ENCODE peak calls at places on chromosomes 1 and 21, in nine cellular contexts. V is A549, Q is GM12892, M is endothelial cell of umbilical vein, W is Peyer's patch, U is sigmoid colon, I is ovary, D is uterus, J is suprapubic skin. A is an unnamed sample.

GRCh38 chr1:161905269-161905884 is 118.3 kb downstream of the OLFML2B start:
- DNase-seq in M (peak), W (no peak), J (no peak), U (no peak), V (peak), D (no peak), Q (no peak), I (no peak), A (no peak)

GRCh38 chr1:212037900-212038299 is 2.4 kb downstream of the DTL start:
- DNase-seq in M (no peak), U (no peak), W (no peak), I (no peak), Q (no peak), J (no peak), D (no peak), V (no peak), A (no peak)

GRCh38 chr1:112515311-112516009 is 6.7 kb downstream of the WNT2B start:
- DNase-seq in M (peak), D (no peak), Q (no peak), J (no peak), I (no peak), U (no peak), V (no peak), W (no peak), A (no peak)

GRCh38 chr1:8641317-8641997 is 176.0 kb downstream of the RERE start:
- DNase-seq in V (no peak), Q (no peak), I (no peak), J (no peak), W (no peak), M (no peak), D (no peak), U (no peak), A (no peak)

GRCh38 chr1:69595486-69595885 is 27.8 kb downstream of the LRRC7 start:
- DNase-seq in D (no peak), V (no peak), W (no peak), I (no peak), U (no peak), M (no peak), Q (no peak), J (no peak), A (no peak)

GRCh38 chr1:109771712-109772657 is 8.3 kb upstream of the EPS8L3 start:
- DNase-seq in W (no peak), M (no peak), V (no peak), I (peak), D (peak), J (peak), Q (no peak), U (peak), A (no peak)

GRCh38 chr1:204591473-204592090 is 75.4 kb downstream of the MDM4 start:
- DNase-seq in Q (no peak), U (peak), J (no peak), V (no peak), D (no peak), W (no peak), M (peak), I (no peak), A (no peak)

GRCh38 chr1:231016234-231016633 is 23.8 kb downstream of the FAM89A start:
- DNase-seq in M (no peak), Q (no peak), D (no peak), V (no peak), U (no peak), W (no peak), J (no peak), I (no peak), A (no peak)

GRCh38 chr1:216119600-216119999 is 303.6 kb downstream of the USH2A start:
- DNase-seq in V (peak), I (no peak), J (no peak), U (no peak), M (no peak), D (no peak), Q (no peak), W (no peak), A (no peak)

GRCh38 chr1:200673952-200674823 is 4.5 kb upstream of the DDX59 start:
- DNase-seq in J (no peak), V (no peak), D (no peak), M (no peak), Q (no peak), W (no peak), I (no peak), U (no peak), A (no peak)

GRCh38 chr1:86068126-86068805 is 88.3 kb downstream of the COL24A1 start:
- DNase-seq in U (peak), W (no peak), V (no peak), Q (no peak), I (no peak), M (peak), D (no peak), J (no peak), A (no peak)

GRCh38 chr21:19767546-19767945 is 1230.7 kb upstream of the NCAM2 start:
- DNase-seq in I (no peak), V (no peak), Q (no peak), W (no peak), J (no peak), U (no peak), M (peak), D (no peak), A (no peak)

GRCh38 chr1:48916121-48917069 is 139.7 kb upstream of the BEND5 start:
- DNase-seq in V (peak), Q (no peak), W (no peak), D (no peak), U (no peak), I (no peak), J (no peak), M (peak), A (no peak)

GRCh38 chr1:93588206-93588605 is 93.4 kb downstream of the BCAR3 start:
- DNase-seq in Q (no peak), I (no peak), U (peak), W (no peak), J (no peak), M (peak), V (no peak), D (no peak), A (no peak)

GRCh38 chr1:42420911-42421585 is 34.8 kb downstream of the ZMYND12 start:
- DNase-seq in W (no peak), J (no peak), Q (no peak), V (no peak), I (peak), D (peak), U (peak), M (peak), A (peak)

GRCh38 chr1:237736372-237737029 is 154.2 kb downstream of the ZP4 start:
- DNase-seq in J (no peak), D (no peak), U (no peak), Q (no peak), V (no peak), I (no peak), W (no peak), M (no peak), A (no peak)

GRCh38 chr1:209619696-209620483 is 32.3 kb downstream of the LAMB3 start:
- DNase-seq in U (no peak), Q (no peak), J (no peak), M (no peak), V (no peak), I (no peak), W (no peak), D (no peak), A (no peak)

GRCh38 chr21:45830221-45830640 is 151.3 kb upstream of the COL6A1 start:
- DNase-seq in M (no peak), D (no peak), V (no peak), U (no peak), I (no peak), W (no peak), J (no peak), Q (no peak), A (no peak)

GRCh38 chr1:115069186-115069585 is 20.1 kb downstream of the TSPAN2 start:
- DNase-seq in V (no peak), I (no peak), M (no peak), D (peak), W (no peak), J (no peak), Q (no peak), U (peak), A (no peak)

GRCh38 chr1:243488459-243489163 is 232.8 kb downstream of the SDCCAG8 start:
- DNase-seq in U (no peak), W (no peak), Q (no peak), M (no peak), V (no peak), I (no peak), J (no peak), D (no peak), A (no peak)

GRCh38 chr1:115676498-115677171 is 34.9 kb downstream of the VANGL1 start:
- DNase-seq in M (no peak), U (no peak), V (no peak), J (no peak), I (no peak), Q (no peak), D (no peak), W (no peak), A (no peak)

GRCh38 chr1:158998781-158999161 is 10.9 kb upstream of the IFI16 start:
- DNase-seq in V (peak), J (no peak), M (peak), D (peak), U (peak), I (peak), W (peak), Q (peak), A (no peak)

GRCh38 chr1:47415728-47416318 is at the start of gene FOXE3:
- DNase-seq in J (no peak), W (no peak), V (no peak), U (no peak), M (no peak), D (no peak), I (no peak), Q (no peak), A (no peak)

GRCh38 chr21:42157606-42158310 is 61.2 kb upstream of the ABCG1 start:
- DNase-seq in W (no peak), M (no peak), V (no peak), J (peak), D (no peak), U (peak), Q (no peak), I (no peak), A (no peak)

GRCh38 chr1:207702317-207702716 is 49.5 kb upstream of the CD46 start:
- DNase-seq in D (no peak), Q (no peak), J (no peak), W (no peak), M (no peak), V (no peak), U (no peak), I (no peak), A (no peak)

GRCh38 chr1:232385221-232385620 is 244.7 kb downstream of the SIPA1L2 start:
- DNase-seq in U (peak), Q (no peak), W (no peak), D (no peak), V (no peak), J (no peak), M (no peak), I (no peak), A (no peak)

GRCh38 chr1:5410652-5411051 is 581.6 kb downstream of the NPHP4 start:
- DNase-seq in I (no peak), D (no peak), J (no peak), M (no peak), V (no peak), Q (no peak), W (no peak), U (no peak), A (no peak)

GRCh38 chr1:211643324-211644212 is 31.9 kb downstream of the NEK2 start:
- DNase-seq in V (no peak), I (peak), M (peak), D (no peak), Q (no peak), U (no peak), J (no peak), W (no peak), A (no peak)

GRCh38 chr1:116147972-116148371 is 36.8 kb downstream of the MAB21L3 start:
- DNase-seq in I (no peak), Q (no peak), W (no peak), U (no peak), V (no peak), M (no peak), J (no peak), D (no peak), A (no peak)

GRCh38 chr1:154344977-154345837 is 19.9 kb downstream of the ATP8B2 start:
- DNase-seq in W (peak), U (no peak), M (peak), Q (no peak), I (peak), V (peak), J (no peak), D (no peak), A (no peak)

GRCh38 chr1:186286615-186287317 is 88.3 kb downstream of the TPR start:
- DNase-seq in W (no peak), D (no peak), Q (no peak), V (no peak), I (no peak), U (no peak), J (no peak), M (peak), A (no peak)

GRCh38 chr1:183804916-183805734 is at the start of gene RGL1:
- DNase-seq in W (peak), J (peak), V (peak), U (peak), I (peak), D (peak), M (peak), Q (peak), A (peak)

GRCh38 chr21:36127977-36128376 is 6.9 kb upstream of the CBR3 start:
- DNase-seq in U (peak), I (no peak), D (no peak), Q (no peak), V (no peak), W (no peak), M (no peak), J (no peak), A (no peak)

GRCh38 chr21:26845066-26845749 is at the start of gene ADAMTS1:
- DNase-seq in M (peak), D (peak), V (no peak), J (peak), U (peak), Q (no peak), W (peak), I (peak), A (peak)

GRCh38 chr1:20348326-20348910 is 57.7 kb downstream of the VWA5B1 start:
- DNase-seq in I (no peak), U (no peak), J (no peak), D (no peak), W (no peak), M (no peak), V (no peak), Q (no peak), A (no peak)

DNA sequence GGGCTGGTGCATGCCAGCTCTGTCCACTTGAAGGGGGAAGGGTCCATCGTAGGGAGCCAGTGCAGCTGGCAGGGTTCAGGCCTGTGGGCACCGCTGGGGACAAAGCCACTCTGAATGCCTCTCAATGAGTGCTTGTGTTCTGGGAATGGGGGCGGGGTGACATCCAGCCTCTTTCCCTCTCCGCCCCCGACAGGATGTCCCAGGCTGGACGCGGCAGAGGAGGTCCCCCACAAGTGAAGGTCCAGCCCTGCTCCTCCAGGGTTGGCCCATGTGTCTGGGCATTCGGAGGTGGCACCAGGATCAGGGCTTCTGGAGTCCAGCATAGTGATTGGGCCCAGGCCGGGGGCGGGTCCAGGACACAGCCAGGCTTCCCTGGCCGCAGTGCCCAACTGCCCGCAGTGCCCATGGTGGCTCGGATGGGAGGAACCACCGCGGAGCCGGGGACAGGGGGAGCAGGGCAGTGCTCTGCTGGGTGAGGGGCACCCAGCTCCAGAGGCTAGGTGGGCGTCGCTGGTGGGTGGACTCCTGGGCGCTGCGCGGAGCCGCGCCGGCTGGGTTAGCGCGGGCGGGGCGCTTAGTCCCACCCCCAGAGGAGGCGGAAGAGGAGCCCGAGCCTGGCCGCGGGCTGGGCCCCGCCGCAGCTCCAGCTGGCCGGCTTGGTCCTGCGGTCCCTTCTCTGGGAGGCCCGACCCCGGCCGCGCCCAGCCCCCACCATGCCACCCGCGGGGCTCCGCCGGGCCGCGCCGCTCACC is at the start of gene SHISA4:
- DNase-seq in W (peak), V (peak), J (peak), Q (no peak), U (peak), D (peak), M (peak), I (peak), A (peak)
- TF ChIP-seq POLR2A in W (no peak), V (peak), J (no peak), Q (no peak), U (no peak), D (peak), M (no peak), I (peak), A (peak)

GRCh38 chr1:27381976-27382762 is 964 bp downstream of the CD164L2 start:
- DNase-seq in M (no peak), U (no peak), J (peak), D (no peak), V (no peak), W (no peak), I (no peak), Q (no peak), A (no peak)

GRCh38 chr1:27383661-27384060 is 528 bp upstream of the CD164L2 start:
- DNase-seq in I (no peak), Q (no peak), V (no peak), U (no peak), M (no peak), J (peak), D (no peak), W (no peak), A (no peak)

GRCh38 chr1:27380223-27380622 is 2.9 kb downstream of the CD164L2 start:
- DNase-seq in J (peak), W (no peak), Q (no peak), D (no peak), U (no peak), V (no peak), I (no peak), M (no peak), A (no peak)

GRCh38 chr1:27380766-27381733 is 2.1 kb downstream of the CD164L2 start:
- DNase-seq in W (no peak), I (no peak), J (peak), Q (no peak), D (no peak), U (no peak), V (no peak), M (no peak), A (no peak)

DNA sequence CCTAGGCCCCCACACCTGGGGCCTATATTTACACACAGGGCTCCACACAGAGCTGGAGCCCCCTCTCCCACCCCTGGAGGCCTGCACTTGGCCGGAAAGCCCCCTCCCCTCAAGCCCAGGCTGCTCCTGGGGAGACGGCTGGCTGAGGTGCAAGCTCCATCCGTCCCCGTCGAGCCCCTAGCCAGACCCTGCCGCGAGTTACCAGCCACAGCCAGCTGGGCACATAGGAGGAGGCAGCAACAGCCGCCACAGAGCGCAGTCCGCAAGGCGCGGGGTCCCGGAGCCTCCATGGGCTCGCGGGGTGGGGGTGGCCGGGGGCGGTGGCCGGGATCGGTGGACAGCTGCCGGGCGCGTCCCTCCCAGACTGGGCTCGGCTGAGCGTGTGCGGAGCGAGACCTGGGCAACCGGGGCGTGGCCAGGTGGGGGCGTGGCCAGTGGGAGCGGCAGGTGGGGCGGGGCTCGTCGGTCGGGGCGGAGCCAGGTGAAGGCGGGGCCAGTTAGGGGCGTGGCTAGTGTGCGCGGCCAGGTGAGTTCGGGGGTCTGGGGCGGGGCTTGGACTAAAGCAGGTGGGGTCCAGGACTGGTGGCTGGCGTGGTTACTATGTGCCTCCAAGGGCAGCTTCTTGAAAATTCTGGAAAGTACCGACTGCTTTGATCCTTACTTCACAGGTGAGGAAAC is at the start of gene CD164L2:
- DNase-seq in W (no peak), U (no peak), J (peak), I (no peak), Q (no peak), V (no peak), D (no peak), M (no peak), A (no peak)
- TF ChIP-seq POLR2A in W (no peak), U (no peak), J (no peak), I (no peak), Q (no peak), V (no peak), D (no peak), M (no peak), A (no peak)

DNA sequence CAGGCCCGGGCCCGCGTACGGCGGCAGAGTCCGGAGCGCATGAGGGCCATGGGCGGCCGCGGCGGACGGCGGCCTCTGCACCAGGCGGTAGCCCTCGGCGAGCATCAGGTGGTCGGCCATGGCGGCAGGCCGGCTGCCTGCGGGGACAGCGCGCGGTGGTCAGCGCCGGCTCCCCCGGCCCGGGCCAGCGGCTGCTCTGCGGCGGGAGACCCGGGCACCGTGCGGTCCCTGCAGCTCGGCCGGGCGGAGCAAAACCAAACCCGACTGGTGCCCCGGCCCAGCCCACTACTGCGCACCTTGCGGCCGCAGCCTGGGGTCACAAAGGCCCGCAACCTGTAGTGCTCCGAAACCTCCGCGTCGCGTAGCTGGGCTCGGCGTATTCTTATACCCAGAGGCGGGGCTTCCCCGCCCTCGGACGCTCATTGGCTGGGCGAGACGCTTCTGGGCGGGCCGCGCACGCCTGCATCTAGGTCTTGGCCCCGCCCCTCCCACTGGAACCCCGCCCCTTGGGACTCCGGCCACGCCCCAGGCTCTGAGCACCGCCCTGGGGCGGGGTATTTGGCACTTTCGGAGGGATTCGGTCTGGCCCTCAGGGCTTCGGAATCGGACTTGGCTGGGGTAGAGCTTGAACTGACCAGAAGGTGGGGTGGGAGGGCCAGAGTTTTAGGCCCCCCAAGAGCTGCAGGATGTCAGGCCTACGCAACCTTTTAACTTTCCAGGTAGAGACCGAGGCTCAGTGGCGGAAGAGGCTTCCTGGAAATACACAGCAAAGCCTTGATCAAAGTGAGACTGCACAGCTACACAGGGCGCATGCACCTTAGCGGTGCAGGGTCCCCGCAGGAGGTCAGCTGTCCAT is at the start of gene CITED4:
- DNase-seq in I (peak), U (peak), W (peak), V (peak), M (peak), D (peak), Q (peak), J (peak), A (peak)
- TF ChIP-seq POLR2A in I (peak), U (peak), W (peak), V (peak), M (peak), D (peak), Q (peak), J (no peak), A (peak)

GRCh38 chr1:37288900-37289299 is 185.5 kb upstream of the ZC3H12A start:
- DNase-seq in J (no peak), U (no peak), V (no peak), M (no peak), W (peak), Q (peak), D (no peak), I (no peak), A (no peak)
- TF ChIP-seq POLR2A in J (no peak), U (no peak), V (no peak), M (no peak), W (no peak), Q (peak), D (no peak), I (no peak), A (no peak)

GRCh38 chr1:67607286-67607685 is 77.7 kb upstream of the GADD45A start:
- DNase-seq in V (no peak), I (no peak), D (no peak), U (no peak), Q (no peak), J (no peak), W (no peak), M (no peak), A (no peak)

GRCh38 chr1:67607699-67608098 is 77.3 kb upstream of the GADD45A start:
- DNase-seq in J (no peak), D (no peak), M (no peak), I (no peak), U (no peak), W (no peak), Q (no peak), V (no peak), A (no peak)

GRCh38 chr1:67605209-67605780 is 79.7 kb upstream of the GADD45A start:
- DNase-seq in I (no peak), M (no peak), D (no peak), W (no peak), J (no peak), V (no peak), U (no peak), Q (no peak), A (no peak)

GRCh38 chr1:67601955-67602354 is 83.0 kb upstream of the GADD45A start:
- DNase-seq in I (no peak), Q (no peak), U (no peak), M (no peak), J (no peak), W (no peak), V (no peak), D (no peak), A (no peak)

GRCh38 chr1:67604778-67605177 is 80.2 kb upstream of the GADD45A start:
- DNase-seq in U (no peak), Q (no peak), M (no peak), I (no peak), V (no peak), J (no peak), D (no peak), W (no peak), A (no peak)
- TF ChIP-seq POLR2A in U (no peak), Q (no peak), M (no peak), I (no peak), V (no peak), J (no peak), D (no peak), W (no peak), A (no peak)